ENCODE peak calls at places on chromosomes 12 and 14, in six cellular contexts. T, G, L, B, N and Z are unnamed samples.

GRCh38 chr14:90664911-90665695 is 151.1 kb downstream of the TTC7B start:
- DNase-seq in T (no peak), G (no peak), L (no peak), B (peak), N (no peak), Z (no peak)

GRCh38 chr12:66453111-66453510 is 150.8 kb downstream of the HELB start:
- DNase-seq in T (no peak), G (no peak), L (no peak), B (no peak), N (no peak), Z (no peak)

GRCh38 chr12:3203713-3204112 is 126.5 kb downstream of the TSPAN9 start:
- DNase-seq in T (no peak), G (no peak), L (no peak), B (no peak), N (no peak), Z (no peak)

GRCh38 chr14:101716077-101716950 is 45.2 kb upstream of the PPP2R5C start:
- DNase-seq in T (no peak), G (peak), L (no peak), B (no peak), N (no peak), Z (no peak)

GRCh38 chr12:52522346-52523011 is 2.3 kb upstream of the KRT5 start:
- DNase-seq in T (peak), G (no peak), L (no peak), B (peak), N (no peak), Z (no peak)

GRCh38 chr12:68538722-68539614 is 71.7 kb upstream of the RAP1B start:
- DNase-seq in T (no peak), G (peak), L (peak), B (peak), N (no peak), Z (peak)

GRCh38 chr12:48015954-48016353 is 11.7 kb upstream of the COL2A1 start:
- DNase-seq in T (no peak), G (no peak), L (no peak), B (no peak), N (no peak), Z (no peak)

GRCh38 chr12:109743076-109743910 is 29.7 kb downstream of the FAM222A start:
- DNase-seq in T (no peak), G (no peak), L (no peak), B (no peak), N (no peak), Z (peak)

GRCh38 chr12:32589165-32589891 is 89.8 kb upstream of the DNM1L start:
- DNase-seq in T (no peak), G (no peak), L (no peak), B (no peak), N (no peak), Z (no peak)

GRCh38 chr12:93177208-93178153 is 200.2 kb upstream of the NUDT4 start:
- DNase-seq in T (no peak), G (peak), L (no peak), B (no peak), N (peak), Z (no peak)

GRCh38 chr12:3427956-3428355 is 63.0 kb upstream of the PRMT8 start:
- DNase-seq in T (no peak), G (no peak), L (no peak), B (no peak), N (no peak), Z (no peak)

GRCh38 chr12:11174022-11174421 is 3.0 kb downstream of the SMIM10L1 start:
- DNase-seq in T (no peak), G (no peak), L (no peak), B (no peak), N (no peak), Z (no peak)

GRCh38 chr12:32069731-32070130 is 36.9 kb upstream of the BICD1 start:
- DNase-seq in T (no peak), G (no peak), L (no peak), B (no peak), N (no peak), Z (no peak)

GRCh38 chr14:68250950-68251765 is 431.6 kb downstream of the RAD51B start:
- DNase-seq in T (no peak), G (no peak), L (no peak), B (no peak), N (no peak), Z (no peak)

GRCh38 chr12:68425998-68426397 is 93.8 kb upstream of the MDM1 start:
- DNase-seq in T (no peak), G (no peak), L (no peak), B (no peak), N (no peak), Z (no peak)

GRCh38 chr12:116524964-116525379 is 34.2 kb upstream of the MAP1LC3B2 start:
- DNase-seq in T (no peak), G (no peak), L (no peak), B (no peak), N (no peak), Z (peak)

GRCh38 chr12:116528498-116528897 is 30.7 kb upstream of the MAP1LC3B2 start:
- DNase-seq in T (no peak), G (no peak), L (no peak), B (no peak), N (no peak), Z (no peak)

GRCh38 chr12:116524311-116524710 is 34.9 kb upstream of the MAP1LC3B2 start:
- DNase-seq in T (no peak), G (no peak), L (no peak), B (no peak), N (no peak), Z (no peak)

GRCh38 chr12:116528067-116528466 is 31.1 kb upstream of the MAP1LC3B2 start:
- DNase-seq in T (peak), G (no peak), L (no peak), B (no peak), N (no peak), Z (no peak)

GRCh38 chr12:116525418-116526001 is 33.7 kb upstream of the MAP1LC3B2 start:
- DNase-seq in T (peak), G (no peak), L (no peak), B (no peak), N (no peak), Z (no peak)
- TF ChIP-seq ATF3 in T (no peak), G (no peak), L (no peak), B (no peak), N (no peak), Z (no peak)

GRCh38 chr12:85834378-85834777 is 1.8 kb downstream of the RASSF9 start:
- DNase-seq in T (no peak), G (no peak), L (no peak), B (no peak), N (no peak), Z (no peak)
- TF ChIP-seq CTCF in T (no peak), G (no peak), L (no peak), B (no peak), N (no peak), Z (no peak)

DNA sequence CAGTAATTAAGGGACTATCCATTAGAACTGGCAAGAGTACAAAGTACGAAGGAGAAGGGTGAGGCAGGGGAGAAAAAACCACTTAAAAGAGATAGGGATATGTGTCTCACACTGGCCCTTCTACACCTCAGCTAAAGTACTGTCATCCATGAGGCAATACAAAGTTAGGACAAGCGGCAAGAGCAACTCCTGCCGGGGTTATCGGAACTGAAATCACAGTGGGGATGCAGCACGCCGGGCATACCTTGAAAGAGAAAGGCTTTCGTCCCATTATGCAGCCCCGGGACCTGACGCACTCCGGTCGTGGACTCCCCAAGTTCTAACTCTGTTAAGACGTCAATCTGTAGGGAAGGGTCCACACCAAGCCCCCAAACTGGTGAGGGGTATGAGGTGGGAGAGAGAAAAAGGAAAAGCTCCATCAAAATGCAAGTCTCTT is 1.1 kb downstream of the NELL2 start:
- DNase-seq in T (no peak), G (no peak), L (no peak), B (peak), N (no peak), Z (peak)
- TF ChIP-seq ATF3 in T (no peak), G (no peak), L (no peak), B (no peak), N (no peak), Z (no peak)

DNA sequence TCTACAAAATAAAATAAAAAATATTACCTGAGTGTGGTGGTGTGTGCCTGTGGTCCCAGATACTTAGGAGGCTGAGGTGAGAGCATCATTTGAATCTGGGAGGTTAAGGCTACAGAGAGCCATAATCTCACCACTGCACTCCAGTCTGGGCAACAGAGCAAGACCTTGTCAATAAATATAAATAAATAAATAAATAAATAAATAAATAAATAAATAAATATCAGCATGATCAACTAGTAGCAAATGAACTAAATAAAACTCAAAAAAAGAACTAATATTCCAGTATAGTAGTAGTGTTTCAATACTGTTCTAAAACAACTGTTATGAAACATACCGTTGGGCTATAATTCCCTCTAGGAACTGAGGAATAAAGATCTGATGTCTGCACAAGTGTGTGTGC is 74.4 kb downstream of the C12orf42 start:
- DNase-seq in T (no peak), G (no peak), L (no peak), B (no peak), N (no peak), Z (no peak)
- TF ChIP-seq CTCF in T (no peak), G (no peak), L (no peak), B (no peak), N (no peak), Z (no peak)

GRCh38 chr12:98243190-98243589 is 272.2 kb upstream of the TMPO start:
- DNase-seq in T (no peak), G (no peak), L (no peak), B (no peak), N (no peak), Z (no peak)
- TF ChIP-seq ATF3 in T (no peak), G (no peak), L (no peak), B (no peak), N (no peak), Z (no peak)

DNA sequence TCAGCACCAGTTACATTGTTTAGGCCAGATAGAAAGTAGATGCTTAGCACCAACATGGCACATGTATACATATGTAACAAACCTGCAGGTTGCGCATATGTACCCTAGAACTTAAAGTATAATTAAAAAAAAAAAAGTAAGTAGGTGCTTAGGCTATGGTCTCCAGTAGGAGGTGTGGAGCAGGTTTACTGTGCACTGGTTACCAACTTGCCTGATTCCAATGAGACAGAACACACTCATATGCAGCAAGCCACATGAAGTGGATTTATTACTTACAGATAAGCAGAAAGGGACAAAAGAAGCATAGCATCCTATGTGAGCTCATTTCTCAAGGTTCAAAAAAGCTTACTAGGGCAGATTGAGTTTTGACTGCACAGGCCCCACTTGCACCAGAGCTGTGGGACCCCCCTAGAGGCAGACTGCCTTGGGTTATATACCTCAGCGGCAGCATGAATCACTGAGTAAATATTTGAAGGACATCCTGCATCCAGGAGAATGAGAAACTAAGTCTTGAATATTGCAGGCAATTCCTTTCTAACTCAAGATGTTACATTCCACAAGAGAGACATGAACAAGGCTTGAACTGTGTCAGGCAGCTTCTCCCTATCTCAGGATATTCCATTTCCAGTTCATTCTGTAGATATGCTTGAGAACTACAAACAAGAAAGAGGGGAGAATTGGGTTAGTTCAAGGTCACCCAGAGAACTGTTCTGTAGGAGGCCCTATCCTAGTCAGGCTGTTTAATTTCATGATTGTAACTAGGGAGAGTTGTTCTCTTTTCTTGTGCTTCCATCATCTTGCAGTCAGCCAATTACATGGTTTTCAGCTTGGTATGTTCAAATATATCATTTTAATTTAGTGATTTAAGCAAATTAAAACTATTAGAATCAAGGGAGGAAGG is 30.1 kb downstream of the LRFN5 start:
- DNase-seq in T (no peak), G (no peak), L (no peak), B (no peak), N (peak), Z (no peak)
- TF ChIP-seq CTCF in T (no peak), G (no peak), L (no peak), B (no peak), N (no peak), Z (no peak)

GRCh38 chr14:97395068-97395467 is 597.9 kb downstream of the VRK1 start:
- DNase-seq in T (no peak), G (no peak), L (no peak), B (no peak), N (no peak), Z (no peak)
- TF ChIP-seq ATF3 in T (no peak), G (no peak), L (no peak), B (no peak), N (no peak), Z (no peak)

DNA sequence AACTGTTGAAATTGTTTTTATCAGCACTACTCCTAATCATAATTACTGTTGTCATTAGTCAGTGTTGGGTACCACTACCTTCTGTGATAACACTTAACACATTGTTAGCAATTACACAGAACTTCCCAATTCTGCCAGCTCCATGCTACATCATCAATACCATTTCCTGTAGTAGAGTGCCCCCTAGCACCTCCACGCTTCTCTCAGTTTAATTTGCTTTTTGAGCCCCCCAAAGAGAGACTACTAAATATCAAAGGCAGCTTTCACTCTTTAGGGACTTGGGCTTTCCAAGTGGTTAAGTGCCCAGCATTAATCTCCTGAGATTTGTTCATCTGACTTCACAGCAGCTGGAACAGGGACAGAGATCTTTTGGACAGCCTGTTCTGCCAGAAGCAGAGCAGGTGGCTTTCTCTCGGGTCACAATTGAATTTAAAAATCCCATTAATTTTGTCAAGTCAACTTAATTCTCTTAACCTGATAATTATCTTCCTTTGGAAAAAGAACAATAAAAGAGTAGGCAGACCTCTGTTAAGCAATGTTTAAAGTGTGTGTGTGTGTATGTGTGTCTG is 954.9 kb downstream of the DIO2 start:
- DNase-seq in T (no peak), G (no peak), L (no peak), B (no peak), N (no peak), Z (no peak)
- TF ChIP-seq CTCF in T (no peak), G (no peak), L (no peak), B (no peak), N (no peak), Z (no peak)

DNA sequence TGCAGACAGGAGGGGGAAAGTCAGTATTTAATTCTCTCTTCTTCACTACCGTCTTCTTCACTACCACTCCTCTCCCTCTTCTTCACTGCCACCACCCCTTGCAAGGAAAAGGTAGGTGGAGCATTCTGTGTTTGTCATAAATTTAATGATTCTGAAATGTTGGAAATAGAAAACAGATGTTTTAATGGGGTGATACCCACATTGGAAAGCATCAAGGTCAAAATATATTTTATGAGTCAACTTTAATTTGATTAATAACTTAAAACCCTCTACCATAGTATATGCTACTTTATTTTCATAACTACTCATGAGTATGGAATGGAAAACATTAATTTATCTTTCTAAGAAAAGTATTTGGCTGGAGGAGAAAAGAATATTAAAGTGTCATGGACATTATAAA is 493.0 kb upstream of the RGS6 start:
- DNase-seq in T (no peak), G (no peak), L (no peak), B (no peak), N (no peak), Z (no peak)
- TF ChIP-seq ATF3 in T (no peak), G (no peak), L (no peak), B (no peak), N (no peak), Z (no peak)